ENCODE peak calls at places on chromosomes 13 and 19, in four cellular contexts. Z is body of pancreas; H is PC-3; D is CD4-positive, alpha-beta memory T cell. J is an unnamed sample.
A peak's percentile ranks its signal among the peaks of the same experiment; 100 is the strongest.

GRCh38 chr13:99406799-99407201 is 94.5 kb upstream of the TM9SF2 start:
- DNase-seq in Z (peak; percentile 26), H (no peak), D (no peak), J (no peak)

GRCh38 chr19:40822161-40822560 is 23.2 kb downstream of the EGLN2 start:
- DNase-seq in Z (no peak), H (no peak), D (no peak), J (no peak)

GRCh38 chr13:87094646-87095045 is 576.5 kb upstream of the SLITRK5 start:
- DNase-seq in Z (no peak), H (peak; percentile 5), D (no peak), J (no peak)

GRCh38 chr19:15136234-15136954 is 29.2 kb downstream of the SYDE1 start:
- DNase-seq in Z (no peak), H (peak; percentile 88), D (no peak), J (no peak)

GRCh38 chr13:97238883-97239282 is 16.8 kb downstream of the MBNL2 start:
- DNase-seq in Z (no peak), H (no peak), D (no peak), J (no peak)

GRCh38 chr13:29319451-29319850 is 276.0 kb downstream of the SLC7A1 start:
- DNase-seq in Z (no peak), H (no peak), D (no peak), J (no peak)

GRCh38 chr19:4709440-4710280 is 14.0 kb downstream of the DPP9 start:
- DNase-seq in Z (peak; percentile 86), H (no peak), D (no peak), J (no peak)

GRCh38 chr19:39223703-39224279 is 19.7 kb upstream of the SYCN start:
- DNase-seq in Z (no peak), H (peak; percentile 25), D (no peak), J (no peak)

GRCh38 chr19:31730270-31730669 is 381.0 kb upstream of the TSHZ3 start:
- DNase-seq in Z (no peak), H (no peak), D (no peak), J (no peak)

GRCh38 chr19:40762754-40763153 is 11.8 kb downstream of the SNRPA start:
- DNase-seq in Z (no peak), H (no peak), D (no peak), J (no peak)

GRCh38 chr19:7267792-7268736 is 26.1 kb downstream of the INSR start:
- DNase-seq in Z (peak; percentile 51), H (no peak), D (no peak), J (no peak)

GRCh38 chr19:16460454-16460853 is 11.3 kb downstream of the EPS15L1 start:
- DNase-seq in Z (no peak), H (no peak), D (no peak), J (no peak)

GRCh38 chr19:8064866-8065486 is 12.4 kb downstream of the CCL25 start:
- DNase-seq in Z (no peak), H (no peak), D (no peak), J (no peak)

GRCh38 chr19:43562698-43563241 is 12.6 kb downstream of the XRCC1 start:
- DNase-seq in Z (peak; percentile 84), H (peak; percentile 71), D (peak; percentile 82), J (peak; percentile 91)

GRCh38 chr13:21074601-21075302 is 13.4 kb upstream of the LATS2 start:
- DNase-seq in Z (peak; percentile 35), H (no peak), D (peak; percentile 33), J (peak; percentile 34)

GRCh38 chr13:46341112-46341711 is 45.8 kb downstream of the RUBCNL start:
- DNase-seq in Z (no peak), H (peak; percentile 56), D (no peak), J (no peak)

GRCh38 chr19:16262618-16263017 is 62.0 kb upstream of the KLF2 start:
- DNase-seq in Z (peak; percentile 89), H (no peak), D (no peak), J (no peak)

GRCh38 chr13:43787998-43788397 is 1.2 kb upstream of the ENOX1 start:
- DNase-seq in Z (peak; percentile 23), H (peak; percentile 63), D (no peak), J (no peak)

GRCh38 chr19:39517432-39517831 is 2.5 kb downstream of the SELENOV start:
- DNase-seq in Z (no peak), H (no peak), D (no peak), J (no peak)

GRCh38 chr13:99962242-99962641 is 9.3 kb downstream of the ZIC5 start:
- DNase-seq in Z (no peak), H (no peak), D (no peak), J (no peak)

GRCh38 chr19:19372656-19373416 is 32.6 kb upstream of the GATAD2A start:
- DNase-seq in Z (peak; percentile 76), H (peak; percentile 78), D (peak; percentile 52), J (peak; percentile 64)

GRCh38 chr19:48250290-48251025 is 5.3 kb downstream of the CARD8 start:
- DNase-seq in Z (no peak), H (no peak), D (no peak), J (no peak)

GRCh38 chr19:53158119-53158656 is 665 bp downstream of the ZNF347 start:
- DNase-seq in Z (peak; percentile 31), H (peak; percentile 41), D (no peak), J (peak; percentile 22)

GRCh38 chr19:50820549-50821247 is 2.9 kb downstream of the KLK1 start:
- DNase-seq in Z (peak; percentile 92), H (no peak), D (no peak), J (no peak)
- H3K4me3 ChIP-seq in Z (peak overlapping the region; percentile 27), H (no peak overlapping the region), D (no peak overlapping the region), J (no peak overlapping the region)

GRCh38 chr13:75305057-75305456 is 176.9 kb downstream of the TBC1D4 start:
- DNase-seq in Z (no peak), H (no peak), D (no peak), J (no peak)

GRCh38 chr13:75308222-75308621 is 173.7 kb downstream of the TBC1D4 start:
- DNase-seq in Z (no peak), H (no peak), D (no peak), J (no peak)

GRCh38 chr13:75312884-75313520 is 169.0 kb downstream of the TBC1D4 start:
- DNase-seq in Z (no peak), H (no peak), D (no peak), J (no peak)

GRCh38 chr13:75307370-75307984 is 174.5 kb downstream of the TBC1D4 start:
- DNase-seq in Z (no peak), H (no peak), D (no peak), J (no peak)

DNA sequence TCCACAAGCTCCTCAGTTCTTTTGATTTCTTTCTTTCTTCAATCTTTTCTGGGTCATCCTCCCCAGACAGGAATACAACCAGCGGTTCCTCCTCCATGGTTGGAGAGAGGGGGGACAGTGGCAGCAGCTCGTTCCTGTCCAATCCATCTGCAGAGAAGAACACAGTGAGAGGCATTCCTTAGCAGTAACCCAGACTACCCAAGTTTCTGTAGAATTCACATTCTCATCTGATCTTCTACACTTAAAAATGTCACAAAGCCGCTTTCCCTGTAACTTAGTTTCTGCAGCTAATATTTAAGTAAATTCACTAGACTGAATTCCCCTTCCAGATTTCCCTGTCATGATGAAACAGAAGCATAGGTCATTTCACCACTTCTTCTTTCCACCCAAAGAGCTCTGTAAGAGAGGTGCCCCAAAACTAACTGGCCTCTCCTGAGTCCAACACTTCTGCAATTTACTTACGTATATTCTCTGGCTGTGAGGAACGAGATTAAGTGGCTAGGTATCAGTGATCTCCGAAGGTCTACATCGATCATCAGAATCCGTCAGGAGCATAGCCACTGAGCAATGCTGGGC is 171.9 kb downstream of the TBC1D4 start:
- DNase-seq in Z (no peak), H (no peak), D (no peak), J (no peak)
- H3K4me3 ChIP-seq in Z (no peak overlapping the region), H (no peak overlapping the region), D (no peak overlapping the region), J (no peak overlapping the region)

GRCh38 chr19:1867359-1867724 is 4.0 kb upstream of the KLF16 start:
- DNase-seq in Z (no peak), H (no peak), D (no peak), J (no peak)

GRCh38 chr19:1864480-1865171 is 1.2 kb upstream of the KLF16 start:
- DNase-seq in Z (peak; percentile 73), H (peak; percentile 44), D (no peak), J (no peak)

GRCh38 chr19:1866693-1867358 is 3.4 kb upstream of the KLF16 start:
- DNase-seq in Z (no peak), H (no peak), D (no peak), J (no peak)

GRCh38 chr19:1863638-1864479 is 480 bp upstream of the KLF16 start:
- DNase-seq in Z (peak; percentile 89), H (peak; percentile 88), D (peak; percentile 94), J (peak; percentile 91)

DNA sequence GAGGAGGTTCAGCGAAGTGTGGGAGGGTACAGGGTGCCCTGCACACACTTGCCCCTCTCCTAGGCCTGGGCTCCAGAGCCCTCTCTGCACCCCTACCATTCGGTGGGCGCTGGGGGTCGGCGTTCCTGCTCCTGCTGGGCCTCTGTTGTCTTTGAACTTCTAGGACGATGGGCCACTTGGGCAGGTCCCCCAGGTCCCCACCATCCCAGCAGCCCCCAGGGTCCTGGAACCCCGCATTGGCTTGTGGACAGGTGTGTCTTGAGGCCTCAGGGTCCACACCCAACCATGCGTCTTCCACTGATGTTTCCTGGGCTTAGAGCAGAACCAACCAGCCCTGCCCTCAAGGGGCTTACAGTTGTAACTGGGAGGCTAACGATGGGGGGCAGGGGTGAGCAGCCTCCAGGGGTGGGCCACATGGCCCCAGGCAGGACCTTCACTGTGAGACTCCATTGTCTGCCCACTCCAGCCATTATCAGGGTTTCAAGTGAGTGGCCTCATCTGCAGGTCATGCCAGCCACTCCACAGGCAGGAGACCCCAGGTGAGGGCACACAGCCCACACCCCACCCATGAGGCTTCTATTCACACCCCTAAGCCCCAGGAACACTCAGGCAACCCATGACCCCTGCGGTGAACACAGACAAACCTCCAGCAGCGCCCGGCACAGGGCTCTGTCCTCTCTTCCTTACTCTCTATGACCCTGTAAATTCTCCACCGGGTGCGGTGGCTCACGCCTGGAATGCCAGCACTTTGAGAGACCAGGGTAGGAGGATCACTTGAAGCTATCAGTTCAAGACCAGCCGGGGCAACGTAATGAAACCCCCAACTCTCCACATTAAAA is 2.0 kb upstream of the KLF16 start:
- DNase-seq in Z (no peak), H (no peak), D (no peak), J (no peak)
- H3K4me3 ChIP-seq in Z (no peak overlapping the region), H (peak overlapping the region; percentile 75), D (peak overlapping the region; percentile 76), J (peak overlapping the region; percentile 66)

GRCh38 chr13:33199282-33199850 is 86.2 kb downstream of the STARD13 start:
- DNase-seq in Z (no peak), H (no peak), D (no peak), J (no peak)
- H3K4me3 ChIP-seq in Z (no peak overlapping the region), H (no peak overlapping the region), D (no peak overlapping the region), J (no peak overlapping the region)

GRCh38 chr19:42021185-42021584 is 27.2 kb upstream of the ATP1A3 start:
- DNase-seq in Z (no peak), H (no peak), D (no peak), J (no peak)

GRCh38 chr19:42023943-42024260 is 29.9 kb upstream of the ATP1A3 start:
- DNase-seq in Z (no peak), H (no peak), D (no peak), J (no peak)

GRCh38 chr19:42022616-42023015 is 28.6 kb upstream of the ATP1A3 start:
- DNase-seq in Z (no peak), H (no peak), D (no peak), J (no peak)

GRCh38 chr19:42023121-42023942 is 29.3 kb upstream of the ATP1A3 start:
- DNase-seq in Z (no peak), H (peak; percentile 23), D (peak; percentile 5), J (no peak)

GRCh38 chr19:42024622-42025111 is 30.6 kb upstream of the ATP1A3 start:
- DNase-seq in Z (peak; percentile 31), H (no peak), D (no peak), J (no peak)
- H3K4me3 ChIP-seq in Z (no peak overlapping the region), H (no peak overlapping the region), D (no peak overlapping the region), J (no peak overlapping the region)